ENCODE peak calls at places on chromosome 2, in eight cellular contexts. E is choroid plexus epithelial cell, Y is stomach, N is cardiac muscle cell, L is chondrocyte, F is GM13976, H is dorsolateral prefrontal cortex, Z is omental fat pad. T is an unnamed sample.

GRCh38 chr2:95699201-95699600 is 107.4 kb downstream of the TRIM43 start:
- DNase-seq in E (no peak), Y (no peak), N (no peak), L (no peak), F (no peak), H (no peak), Z (no peak), T (no peak)

GRCh38 chr2:102050854-102051391 is 59.2 kb downstream of the IL1R2 start:
- DNase-seq in E (peak), Y (peak), N (peak), L (no peak), F (no peak), H (no peak), Z (no peak), T (peak)

GRCh38 chr2:43538034-43538670 is 57.7 kb downstream of the THADA start:
- DNase-seq in E (peak), Y (no peak), N (peak), L (no peak), F (no peak), H (no peak), Z (no peak), T (no peak)

GRCh38 chr2:100390001-100390940 is 27.2 kb downstream of the CHST10 start:
- DNase-seq in E (no peak), Y (no peak), N (no peak), L (no peak), F (no peak), H (no peak), Z (no peak), T (no peak)

GRCh38 chr2:142880275-142880674 is 2.8 kb downstream of the KYNU start:
- DNase-seq in E (peak), Y (no peak), N (no peak), L (no peak), F (no peak), H (no peak), Z (no peak), T (no peak)

GRCh38 chr2:52821631-52822030 is 946.0 kb upstream of the CHAC2 start:
- DNase-seq in E (peak), Y (peak), N (peak), L (no peak), F (no peak), H (no peak), Z (no peak), T (no peak)

GRCh38 chr2:181268174-181268867 is 188.9 kb upstream of the ITGA4 start:
- DNase-seq in E (no peak), Y (no peak), N (no peak), L (no peak), F (no peak), H (no peak), Z (no peak), T (no peak)

GRCh38 chr2:70433315-70433714 is 120.3 kb downstream of the TGFA start:
- DNase-seq in E (no peak), Y (no peak), N (no peak), L (no peak), F (no peak), H (no peak), Z (no peak), T (no peak)

GRCh38 chr2:96102596-96103387 is 13.6 kb downstream of the ADRA2B start:
- DNase-seq in E (no peak), Y (peak), N (no peak), L (peak), F (no peak), H (peak), Z (peak), T (peak)

GRCh38 chr2:235507928-235508327 is 14.1 kb downstream of the AGAP1 start:
- DNase-seq in E (no peak), Y (no peak), N (no peak), L (no peak), F (no peak), H (no peak), Z (no peak), T (no peak)

GRCh38 chr2:112168422-112169124 is 30.4 kb downstream of the FBLN7 start:
- DNase-seq in E (peak), Y (no peak), N (no peak), L (no peak), F (no peak), H (no peak), Z (no peak), T (no peak)

GRCh38 chr2:168758970-168759820 is 43.2 kb upstream of the NOSTRIN start:
- DNase-seq in E (peak), Y (no peak), N (peak), L (no peak), F (peak), H (no peak), Z (no peak), T (peak)

GRCh38 chr2:241859436-241860183 is 916 bp upstream of the PDCD1 start:
- DNase-seq in E (peak), Y (no peak), N (no peak), L (peak), F (peak), H (no peak), Z (no peak), T (peak)

GRCh38 chr2:217551229-217551909 is 451.4 kb downstream of the TNS1 start:
- DNase-seq in E (peak), Y (no peak), N (peak), L (no peak), F (no peak), H (no peak), Z (no peak), T (no peak)

GRCh38 chr2:30714811-30715709 is 92.2 kb downstream of the CAPN13 start:
- DNase-seq in E (no peak), Y (peak), N (no peak), L (no peak), F (no peak), H (no peak), Z (no peak), T (no peak)

GRCh38 chr2:158998486-158999248 is 30.2 kb downstream of the TANC1 start:
- DNase-seq in E (peak), Y (no peak), N (no peak), L (no peak), F (no peak), H (no peak), Z (no peak), T (no peak)

GRCh38 chr2:26469955-26470354 is 8.0 kb downstream of the OTOF start:
- DNase-seq in E (no peak), Y (no peak), N (no peak), L (no peak), F (no peak), H (no peak), Z (no peak), T (no peak)

GRCh38 chr2:85772019-85772745 is 18.4 kb downstream of the ATOH8 start:
- DNase-seq in E (peak), Y (peak), N (peak), L (peak), F (no peak), H (peak), Z (peak), T (peak)

GRCh38 chr2:95204396-95204795 is 2.9 kb upstream of the ZNF892 start:
- DNase-seq in E (no peak), Y (no peak), N (no peak), L (no peak), F (no peak), H (no peak), Z (no peak), T (no peak)

GRCh38 chr2:222859786-222860726 is 780 bp upstream of the ACSL3 start:
- DNase-seq in E (peak), Y (peak), N (peak), L (no peak), F (no peak), H (no peak), Z (no peak), T (peak)

GRCh38 chr2:173713904-173714555 is 251.1 kb downstream of the SP3 start:
- DNase-seq in E (no peak), Y (no peak), N (no peak), L (no peak), F (no peak), H (no peak), Z (no peak), T (no peak)

GRCh38 chr2:143685439-143686078 is 556.3 kb downstream of the ARHGAP15 start:
- DNase-seq in E (no peak), Y (no peak), N (no peak), L (no peak), F (no peak), H (no peak), Z (no peak), T (no peak)

GRCh38 chr2:201219328-201220096 is 36.6 kb downstream of the CASP10 start:
- DNase-seq in E (no peak), Y (no peak), N (no peak), L (no peak), F (no peak), H (no peak), Z (no peak), T (peak)

GRCh38 chr2:201939366-201939985 is 94.2 kb upstream of the FZD7 start:
- DNase-seq in E (no peak), Y (no peak), N (no peak), L (no peak), F (no peak), H (no peak), Z (no peak), T (no peak)

GRCh38 chr2:148860037-148860436 is 15.0 kb upstream of the KIF5C start:
- DNase-seq in E (peak), Y (no peak), N (no peak), L (no peak), F (no peak), H (no peak), Z (no peak), T (no peak)

GRCh38 chr2:25845843-25846505 is 32.3 kb downstream of the ASXL2 start:
- DNase-seq in E (peak), Y (no peak), N (no peak), L (no peak), F (no peak), H (no peak), Z (no peak), T (no peak)

GRCh38 chr2:25145803-25146202 is 22.6 kb downstream of the POMC start:
- DNase-seq in E (no peak), Y (no peak), N (no peak), L (no peak), F (no peak), H (no peak), Z (no peak), T (no peak)

GRCh38 chr2:53437371-53437770 is 330.2 kb upstream of the CHAC2 start:
- DNase-seq in E (no peak), Y (no peak), N (no peak), L (no peak), F (no peak), H (no peak), Z (no peak), T (no peak)

GRCh38 chr2:44869761-44870160 is 71.7 kb upstream of the SIX3 start:
- DNase-seq in E (no peak), Y (no peak), N (no peak), L (no peak), F (no peak), H (no peak), Z (no peak), T (no peak)

GRCh38 chr2:72438364-72438763 is 290.7 kb upstream of the CYP26B1 start:
- DNase-seq in E (no peak), Y (no peak), N (no peak), L (no peak), F (no peak), H (no peak), Z (no peak), T (no peak)

GRCh38 chr2:86281066-86281700 is 56.2 kb downstream of the REEP1 start:
- DNase-seq in E (no peak), Y (no peak), N (no peak), L (no peak), F (no peak), H (no peak), Z (no peak), T (no peak)

GRCh38 chr2:159090514-159091201 is 122.2 kb downstream of the TANC1 start:
- DNase-seq in E (peak), Y (no peak), N (peak), L (no peak), F (peak), H (no peak), Z (no peak), T (no peak)

GRCh38 chr2:176074919-176075425 is 8.8 kb downstream of the EVX2 start:
- DNase-seq in E (no peak), Y (no peak), N (no peak), L (no peak), F (no peak), H (no peak), Z (no peak), T (no peak)

GRCh38 chr2:135585586-135585985 is 54.3 kb downstream of the R3HDM1 start:
- DNase-seq in E (peak), Y (no peak), N (no peak), L (no peak), F (no peak), H (no peak), Z (no peak), T (no peak)
- TF ChIP-seq CTCF in E (peak), Y (no peak), N (peak), L (peak), F (no peak), H (peak), Z (no peak), T (no peak)

GRCh38 chr2:230323385-230324106 is 3.4 kb upstream of the SP140L start:
- DNase-seq in E (no peak), Y (no peak), N (no peak), L (no peak), F (no peak), H (no peak), Z (no peak), T (no peak)
- TF ChIP-seq CTCF in E (no peak), Y (no peak), N (peak), L (peak), F (peak), H (no peak), Z (no peak), T (no peak)

DNA sequence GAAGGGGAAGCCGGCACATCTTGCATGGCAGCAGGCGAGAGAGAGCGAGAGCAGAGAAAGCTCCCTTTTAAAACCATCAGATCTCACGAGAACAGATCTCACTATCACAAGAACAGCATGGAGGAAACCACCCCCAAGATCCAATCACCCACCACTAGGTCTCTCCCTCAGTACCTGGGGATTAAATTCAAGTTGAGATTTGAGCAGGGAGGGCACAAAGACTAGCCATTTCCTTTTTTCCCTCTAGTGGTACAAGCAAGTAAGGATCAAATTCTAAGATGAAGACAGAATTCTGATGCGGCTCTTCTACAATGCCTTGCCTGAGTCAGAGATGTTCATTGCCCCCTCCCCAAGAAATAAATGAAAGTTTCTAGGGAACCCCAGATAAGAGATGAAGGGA is 45.6 kb upstream of the ANKRD44 start:
- DNase-seq in E (peak), Y (no peak), N (no peak), L (no peak), F (no peak), H (no peak), Z (no peak), T (no peak)
- TF ChIP-seq CTCF in E (peak), Y (no peak), N (peak), L (peak), F (no peak), H (peak), Z (no peak), T (no peak)

GRCh38 chr2:67581751-67582150 is 184.6 kb downstream of the ETAA1 start:
- DNase-seq in E (no peak), Y (no peak), N (no peak), L (no peak), F (no peak), H (no peak), Z (no peak), T (no peak)
- TF ChIP-seq CTCF in E (peak), Y (no peak), N (no peak), L (peak), F (no peak), H (no peak), Z (no peak), T (no peak)

DNA sequence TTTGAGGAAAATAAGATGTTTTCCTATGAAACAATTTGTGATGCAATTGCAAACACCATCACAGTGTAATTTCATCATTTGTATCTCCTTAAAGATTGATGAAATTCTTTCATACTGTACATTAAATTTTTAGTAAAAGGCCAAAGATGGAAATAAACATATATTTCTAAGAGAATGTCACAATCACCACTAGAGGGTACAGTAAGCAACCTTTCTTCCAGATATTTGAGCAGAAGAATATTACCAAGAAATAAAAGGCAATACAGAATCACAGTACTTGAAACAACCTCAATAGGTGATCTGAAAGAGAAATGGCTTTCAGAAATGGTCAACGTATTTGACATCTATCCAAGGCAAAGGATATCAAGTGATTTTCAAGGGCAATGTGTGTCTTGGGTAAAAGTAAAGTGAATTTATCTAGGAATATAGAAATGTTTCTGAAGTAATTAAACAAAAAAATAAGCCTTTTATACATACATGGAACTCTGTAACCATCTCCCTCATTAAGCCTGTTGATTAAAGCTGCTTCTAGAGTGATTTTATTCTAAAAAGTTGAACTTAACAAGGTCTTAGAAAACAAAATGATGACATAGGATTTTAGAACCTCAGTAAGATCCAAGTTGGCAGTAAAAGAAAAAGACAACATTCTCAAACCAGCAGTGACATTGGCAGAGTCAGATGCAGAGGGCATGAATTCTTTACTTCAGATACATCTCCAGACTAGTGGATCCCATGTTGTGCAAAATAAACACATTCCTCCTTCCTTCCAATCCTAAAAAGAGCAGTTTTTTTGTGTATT is 90.3 kb upstream of the SESTD1 start:
- DNase-seq in E (peak), Y (no peak), N (no peak), L (no peak), F (no peak), H (no peak), Z (no peak), T (no peak)
- TF ChIP-seq CTCF in E (peak), Y (no peak), N (peak), L (peak), F (no peak), H (peak), Z (no peak), T (no peak)

DNA sequence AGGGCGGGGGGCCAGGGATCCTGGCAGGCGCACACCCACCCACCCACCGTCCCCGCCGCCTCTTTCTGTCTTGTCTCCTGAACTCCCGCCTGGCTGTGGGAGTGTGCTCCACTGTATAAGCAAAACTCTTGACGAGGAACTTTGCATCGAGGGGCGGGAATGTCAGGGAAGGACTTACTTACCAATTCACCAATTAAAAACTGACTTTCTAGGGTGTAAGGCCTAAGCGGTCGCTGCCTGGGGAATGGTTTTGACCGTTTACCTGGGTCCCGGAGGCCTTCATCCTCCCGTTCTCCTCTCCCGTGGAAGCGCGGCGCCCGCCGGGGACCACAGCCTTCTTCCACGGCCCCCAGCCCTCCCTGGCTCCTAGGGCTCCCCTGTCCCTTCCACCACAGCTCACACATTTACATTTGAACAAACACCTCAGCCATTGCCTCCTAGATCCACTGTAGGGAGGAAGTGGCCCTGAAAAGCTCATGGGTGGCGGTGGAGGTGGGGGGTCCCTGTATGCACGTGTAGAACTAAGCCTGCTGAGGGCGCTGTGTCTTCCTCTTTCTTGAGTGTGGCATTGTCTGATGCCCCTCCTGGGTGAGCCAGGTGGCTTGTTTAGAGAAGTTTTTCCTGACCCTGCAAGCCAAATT is 8.9 kb downstream of the ASIC4 start:
- DNase-seq in E (peak), Y (no peak), N (peak), L (no peak), F (no peak), H (no peak), Z (no peak), T (no peak)
- TF ChIP-seq CTCF in E (no peak), Y (no peak), N (no peak), L (peak), F (no peak), H (no peak), Z (no peak), T (no peak)

DNA sequence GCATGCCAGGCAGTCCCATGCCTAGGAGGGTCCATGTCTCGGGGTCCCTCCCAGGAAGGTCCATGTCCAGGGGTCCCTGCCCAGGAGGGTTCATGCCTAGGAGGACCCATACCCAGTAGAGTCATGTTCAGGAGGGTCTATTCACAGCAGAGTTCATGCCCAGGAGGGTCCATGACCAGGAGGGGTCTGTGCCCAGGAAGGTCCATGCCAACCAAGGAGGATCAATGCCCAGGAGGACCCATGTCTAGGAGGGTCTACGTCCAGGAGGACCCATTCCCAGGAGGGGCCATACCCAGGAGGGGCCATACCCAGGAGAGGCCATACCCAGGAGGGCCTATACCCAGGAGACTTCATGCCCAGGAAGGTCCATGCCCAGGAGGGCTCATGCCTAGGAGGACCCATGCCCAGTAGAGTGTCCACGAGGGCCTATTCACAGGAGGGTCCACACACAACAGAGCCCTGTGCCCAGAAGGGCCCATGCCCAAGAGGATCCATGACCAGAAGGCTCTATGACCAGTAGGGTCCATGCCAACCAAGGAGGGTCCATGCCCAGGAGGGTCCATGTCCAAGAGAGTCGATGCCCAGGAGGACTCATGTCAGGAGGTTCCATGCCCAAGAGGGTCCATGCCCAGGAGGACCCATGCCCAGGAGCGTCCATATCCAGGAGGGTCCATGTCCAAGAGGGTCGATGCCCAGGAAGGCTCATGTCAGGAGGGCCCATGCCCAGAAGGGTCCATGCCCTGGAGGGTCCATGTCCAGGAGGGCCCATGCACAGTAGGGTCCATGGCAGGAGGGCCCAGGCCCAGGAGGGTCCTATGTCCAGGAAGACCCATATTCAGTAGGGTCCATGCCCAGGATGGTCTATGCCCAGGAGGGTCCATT is 10.1 kb downstream of the GPR35 start:
- DNase-seq in E (no peak), Y (no peak), N (no peak), L (peak), F (no peak), H (peak), Z (no peak), T (no peak)
- TF ChIP-seq CTCF in E (no peak), Y (no peak), N (no peak), L (no peak), F (no peak), H (no peak), Z (no peak), T (no peak)

T was measured in mucosa of descending colon.